ENCODE peak calls at places on chromosomes 16 and 17, in ten cellular contexts. W is pancreas, T is heart right ventricle, L is body of pancreas, Q is mammary epithelial cell, F is heart left ventricle, Z is upper lobe of right lung, I is GM23248, C is foreskin keratinocyte, V is kidney. H is an unnamed sample.
A peak's percentile ranks its signal among the peaks of the same experiment; 100 is the strongest.

GRCh38 chr16:86834451-86835035 is 256.2 kb downstream of the FOXL1 start:
- DNase-seq in W (no peak), T (peak; percentile 27), L (no peak), Q (no peak), F (no peak), Z (no peak), I (peak; percentile 30), C (no peak), V (no peak), H (no peak)

GRCh38 chr16:49464877-49465504 is 91.4 kb downstream of the C16orf78 start:
- DNase-seq in W (no peak), T (no peak), L (no peak), Q (no peak), F (no peak), Z (no peak), I (no peak), C (no peak), V (no peak), H (peak; percentile 45)

GRCh38 chr17:79497949-79498348 is 112.9 kb downstream of the RBFOX3 start:
- DNase-seq in W (no peak), T (no peak), L (no peak), Q (no peak), F (no peak), Z (no peak), I (no peak), C (no peak), V (no peak), H (no peak)

GRCh38 chr17:42428141-42428944 is 5.3 kb upstream of the CAVIN1 start:
- DNase-seq in W (no peak), T (no peak), L (peak; percentile 67), Q (peak; percentile 98), F (no peak), Z (no peak), I (peak; percentile 97), C (peak; percentile 99), V (no peak), H (no peak)

GRCh38 chr17:65656390-65657250 is 95.2 kb upstream of the AXIN2 start:
- DNase-seq in W (no peak), T (no peak), L (no peak), Q (no peak), F (no peak), Z (no peak), I (peak; percentile 43), C (peak; percentile 15), V (no peak), H (no peak)

GRCh38 chr16:56855936-56856335 is 9.1 kb upstream of the SLC12A3 start:
- DNase-seq in W (peak; percentile 23), T (no peak), L (no peak), Q (no peak), F (no peak), Z (no peak), I (no peak), C (no peak), V (peak; percentile 26), H (no peak)

GRCh38 chr17:41663451-41664171 is 25.1 kb upstream of the EIF1 start:
- DNase-seq in W (no peak), T (no peak), L (no peak), Q (peak; percentile 81), F (no peak), Z (no peak), I (no peak), C (peak; percentile 83), V (no peak), H (peak; percentile 16)

GRCh38 chr17:17439971-17440843 is 36.6 kb upstream of the MED9 start:
- DNase-seq in W (peak; percentile 73), T (peak; percentile 63), L (peak; percentile 75), Q (peak; percentile 23), F (peak; percentile 44), Z (peak; percentile 86), I (peak; percentile 47), C (no peak), V (peak; percentile 91), H (no peak)

GRCh38 chr17:67258836-67259468 is 14.0 kb upstream of the HELZ start:
- DNase-seq in W (no peak), T (no peak), L (no peak), Q (no peak), F (no peak), Z (no peak), I (no peak), C (no peak), V (no peak), H (no peak)

GRCh38 chr17:78742901-78743300 is 39.2 kb downstream of the CYTH1 start:
- DNase-seq in W (no peak), T (no peak), L (no peak), Q (no peak), F (no peak), Z (no peak), I (peak; percentile 24), C (no peak), V (no peak), H (no peak)

GRCh38 chr16:14011846-14012245 is 59.3 kb upstream of the MRTFB start:
- DNase-seq in W (no peak), T (no peak), L (peak; percentile 31), Q (no peak), F (no peak), Z (no peak), I (no peak), C (no peak), V (no peak), H (peak; percentile 62)

GRCh38 chr17:40633871-40634270 is 13.7 kb downstream of the SMARCE1 start:
- DNase-seq in W (no peak), T (no peak), L (no peak), Q (peak; percentile 61), F (no peak), Z (no peak), I (peak; percentile 18), C (no peak), V (no peak), H (no peak)

GRCh38 chr16:2985893-2986355 is 5.7 kb upstream of the PKMYT1 start:
- DNase-seq in W (peak; percentile 77), T (peak; percentile 64), L (peak; percentile 93), Q (no peak), F (peak; percentile 68), Z (no peak), I (no peak), C (no peak), V (no peak), H (no peak)

GRCh38 chr16:23959069-23959800 is 123.5 kb downstream of the PRKCB start:
- DNase-seq in W (no peak), T (no peak), L (no peak), Q (no peak), F (no peak), Z (no peak), I (no peak), C (no peak), V (no peak), H (no peak)

GRCh38 chr16:85204242-85205010 is 92.2 kb upstream of the CIBAR2 start:
- DNase-seq in W (no peak), T (no peak), L (no peak), Q (peak; percentile 82), F (no peak), Z (no peak), I (peak; percentile 96), C (peak; percentile 75), V (no peak), H (no peak)

GRCh38 chr17:38566666-38567031 is 39.1 kb downstream of the SRCIN1 start:
- DNase-seq in W (no peak), T (no peak), L (no peak), Q (no peak), F (no peak), Z (no peak), I (no peak), C (no peak), V (no peak), H (no peak)
- H3K27ac ChIP-seq in W (no peak overlapping the region), T (no peak overlapping the region), L (no peak overlapping the region), Q (no peak overlapping the region), F (no peak overlapping the region), Z (no peak overlapping the region), I (no peak overlapping the region), C (no peak overlapping the region), V (no peak overlapping the region), H (no peak overlapping the region)

GRCh38 chr16:67807148-67807682 is 526 bp downstream of the TSNAXIP1 start:
- DNase-seq in W (no peak), T (no peak), L (no peak), Q (no peak), F (no peak), Z (no peak), I (no peak), C (no peak), V (no peak), H (no peak)
- H3K27ac ChIP-seq in W (peak overlapping the region; percentile 50), T (peak overlapping the region; percentile 54), L (peak overlapping the region; percentile 89), Q (peak overlapping the region; percentile 67), F (peak overlapping the region; percentile 54), Z (peak overlapping the region; percentile 66), I (peak overlapping the region; percentile 35), C (no peak overlapping the region), V (no peak overlapping the region), H (peak overlapping the region; percentile 91)

DNA sequence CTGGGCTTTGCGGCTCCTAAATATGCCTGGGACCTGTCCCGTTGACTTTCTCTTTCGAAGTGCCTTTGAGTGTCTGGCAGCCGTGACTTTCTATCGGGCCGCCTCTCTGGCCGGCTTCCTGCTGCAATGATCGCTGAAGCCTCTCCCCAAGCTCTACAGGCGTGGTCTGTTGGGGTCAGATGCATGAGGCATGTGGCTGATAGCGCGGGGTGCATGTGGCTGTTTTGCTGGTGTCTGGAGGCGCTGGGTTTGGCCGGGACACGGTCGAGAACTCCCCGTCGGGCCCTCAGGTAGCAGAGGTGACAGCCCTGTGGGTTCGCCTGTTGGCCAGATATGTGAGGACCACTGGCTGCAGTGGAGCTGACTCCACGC is 38.4 kb downstream of the SOX8 start:
- DNase-seq in W (no peak), T (no peak), L (no peak), Q (no peak), F (no peak), Z (no peak), I (peak; percentile 60), C (no peak), V (no peak), H (no peak)
- H3K27ac ChIP-seq in W (no peak overlapping the region), T (peak overlapping the region; percentile 65), L (no peak overlapping the region), Q (no peak overlapping the region), F (peak overlapping the region; percentile 71), Z (no peak overlapping the region), I (peak overlapping the region; percentile 67), C (no peak overlapping the region), V (no peak overlapping the region), H (no peak overlapping the region)

GRCh38 chr16:29664133-29664912 is 1.3 kb downstream of the SPN start:
- DNase-seq in W (no peak), T (no peak), L (peak; percentile 17), Q (no peak), F (no peak), Z (peak; percentile 74), I (no peak), C (no peak), V (peak; percentile 77), H (no peak)

GRCh38 chr16:29663020-29663828 is at the start of gene SPN:
- DNase-seq in W (no peak), T (no peak), L (no peak), Q (no peak), F (no peak), Z (peak; percentile 70), I (no peak), C (no peak), V (peak; percentile 75), H (no peak)

GRCh38 chr16:29662000-29662728 is 883 bp upstream of the SPN start:
- DNase-seq in W (no peak), T (no peak), L (no peak), Q (no peak), F (no peak), Z (no peak), I (no peak), C (no peak), V (no peak), H (no peak)

GRCh38 chr16:29663829-29664132 is 734 bp downstream of the SPN start:
- DNase-seq in W (no peak), T (no peak), L (no peak), Q (no peak), F (no peak), Z (no peak), I (no peak), C (no peak), V (no peak), H (no peak)

GRCh38 chr16:29662729-29663019 is 373 bp upstream of the SPN start:
- DNase-seq in W (no peak), T (no peak), L (no peak), Q (no peak), F (no peak), Z (peak; percentile 67), I (no peak), C (no peak), V (no peak), H (no peak)
- H3K27ac ChIP-seq in W (no peak overlapping the region), T (no peak overlapping the region), L (no peak overlapping the region), Q (no peak overlapping the region), F (no peak overlapping the region), Z (peak overlapping the region; percentile 66), I (no peak overlapping the region), C (no peak overlapping the region), V (no peak overlapping the region), H (no peak overlapping the region)

H was measured in psoas muscle.